ENCODE peak calls at places on chromosome 12, in eight cellular contexts. P is 8988T, G is SJSA1, R is NCI-H1092, C is GM04504, J is astrocyte of the spinal cord, V is AG10803, K is AG08395. F is an unnamed sample.

GRCh38 chr12:3827301-3828000 is 45.7 kb downstream of the PARP11 start:
- DNase-seq in K (no peak), J (no peak), R (no peak), C (no peak), G (no peak), V (no peak), P (no peak), F (no peak)

GRCh38 chr12:6697584-6698351 is 2.8 kb downstream of the PIANP start:
- DNase-seq in P (peak; percentile 81), J (peak; percentile 45), K (peak; percentile 88), G (peak; percentile 52), R (no peak), V (peak; percentile 62), C (peak; percentile 42), F (no peak)

GRCh38 chr12:103806807-103807206 is 34.2 kb downstream of the NT5DC3 start:
- DNase-seq in P (no peak), J (no peak), G (no peak), V (no peak), K (no peak), R (no peak), C (no peak), F (no peak)

GRCh38 chr12:131827961-131828534 is at the start of gene MMP17:
- DNase-seq in G (no peak), P (no peak), J (peak; percentile 47), R (no peak), V (peak; percentile 68), K (peak; percentile 67), C (no peak), F (peak; percentile 67)

GRCh38 chr12:80580254-80580653 is 127.2 kb upstream of the MYF6 start:
- DNase-seq in G (peak; percentile 90), K (peak; percentile 77), J (peak; percentile 96), V (peak; percentile 92), C (peak; percentile 82), P (no peak), R (no peak), F (no peak)

GRCh38 chr12:52789637-52790426 is 6.1 kb downstream of the KRT3 start:
- DNase-seq in P (no peak), K (no peak), C (no peak), J (no peak), V (no peak), G (peak; percentile 80), R (no peak), F (no peak)

GRCh38 chr12:82415402-82415801 is 57.1 kb downstream of the METTL25 start:
- DNase-seq in R (no peak), K (peak; percentile 2), C (peak; percentile 23), P (no peak), J (peak; percentile 52), V (peak; percentile 26), G (no peak), F (no peak)

GRCh38 chr12:102061096-102061555 is 665 bp downstream of the WASHC3 start:
- DNase-seq in K (no peak), P (no peak), V (peak; percentile 5), R (no peak), J (peak; percentile 1), G (no peak), C (no peak), F (no peak)

GRCh38 chr12:21547437-21547836 is 21.3 kb downstream of the SPX start:
- DNase-seq in J (no peak), K (no peak), V (no peak), G (no peak), C (no peak), P (no peak), R (no peak), F (no peak)

GRCh38 chr12:112308652-112309051 is 73.6 kb downstream of the HECTD4 start:
- DNase-seq in J (no peak), V (no peak), P (no peak), C (no peak), K (no peak), G (no peak), R (no peak), F (no peak)

GRCh38 chr12:124742111-124742510 is 121.6 kb downstream of the SCARB1 start:
- DNase-seq in P (no peak), C (no peak), V (no peak), G (no peak), R (peak; percentile 28), K (no peak), J (no peak), F (no peak)

GRCh38 chr12:102874819-102875218 is 42.2 kb downstream of the PAH start:
- DNase-seq in C (no peak), J (no peak), K (no peak), V (no peak), P (no peak), R (no peak), G (no peak), F (no peak)

GRCh38 chr12:79374543-79374942 is 316.2 kb downstream of the PAWR start:
- DNase-seq in J (no peak), P (no peak), R (no peak), K (no peak), V (peak; percentile 4), C (no peak), G (no peak), F (no peak)

GRCh38 chr12:101969-102878 is 35.7 kb downstream of the IQSEC3 start:
- DNase-seq in R (peak; percentile 17), K (no peak), J (no peak), C (no peak), G (no peak), P (no peak), V (no peak), F (no peak)

GRCh38 chr12:48815281-48816110 is 2.8 kb upstream of the CACNB3 start:
- DNase-seq in C (peak; percentile 67), G (no peak), P (peak; percentile 62), J (peak; percentile 83), V (peak; percentile 77), K (peak; percentile 83), R (peak; percentile 54), F (peak; percentile 87)

GRCh38 chr12:47725893-47726292 is 603 bp upstream of the ENDOU start:
- DNase-seq in G (peak; percentile 27), P (no peak), R (no peak), V (peak; percentile 84), K (peak; percentile 92), C (peak; percentile 67), J (peak; percentile 66), F (no peak)

GRCh38 chr12:122327494-122328385 is 61.4 kb upstream of the VPS33A start:
- DNase-seq in V (no peak), R (no peak), G (no peak), P (no peak), J (no peak), C (no peak), K (no peak), F (no peak)

GRCh38 chr12:26245175-26245942 is 50.0 kb downstream of the SSPN start:
- DNase-seq in J (no peak), C (no peak), K (no peak), P (no peak), G (no peak), V (no peak), R (no peak), F (no peak)

GRCh38 chr12:12441051-12441807 is 84.4 kb downstream of the BORCS5 start:
- DNase-seq in V (no peak), R (peak; percentile 93), J (no peak), G (no peak), C (no peak), P (no peak), K (no peak), F (no peak)

GRCh38 chr12:84756961-84757360 is 155.6 kb downstream of the SLC6A15 start:
- DNase-seq in P (no peak), V (peak; percentile 87), G (peak; percentile 1), K (peak; percentile 78), R (no peak), J (peak; percentile 51), C (peak; percentile 50), F (no peak)

GRCh38 chr12:33041562-33041961 is 145.0 kb upstream of the PKP2 start:
- DNase-seq in G (no peak), J (no peak), R (no peak), V (no peak), C (no peak), K (no peak), P (no peak), F (no peak)

GRCh38 chr12:74111688-74112360 is 425.8 kb upstream of the ATXN7L3B start:
- DNase-seq in C (no peak), K (no peak), R (no peak), V (no peak), P (no peak), J (peak; percentile 46), G (no peak), F (no peak)

GRCh38 chr12:130706885-130707570 is 9.1 kb downstream of the RIMBP2 start:
- DNase-seq in R (no peak), P (no peak), V (no peak), G (no peak), C (no peak), K (no peak), J (no peak), F (peak; percentile 41)

GRCh38 chr12:64194333-64195149 is 27.6 kb downstream of the KICS2 start:
- DNase-seq in V (no peak), P (no peak), K (no peak), C (no peak), J (peak; percentile 60), G (no peak), R (no peak), F (no peak)

GRCh38 chr12:8692573-8692972 is 5.2 kb upstream of the RIMKLB start:
- DNase-seq in P (no peak), R (peak; percentile 70), J (peak; percentile 76), V (peak; percentile 18), G (no peak), K (no peak), C (no peak), F (no peak)

GRCh38 chr12:87670448-87670847 is 358.8 kb downstream of the C12orf50 start:
- DNase-seq in P (no peak), J (no peak), G (no peak), R (no peak), C (no peak), V (no peak), K (no peak), F (no peak)

GRCh38 chr12:2669560-2669959 is 125.2 kb upstream of the FKBP4 start:
- DNase-seq in G (no peak), P (no peak), C (no peak), J (no peak), V (no peak), K (no peak), R (no peak), F (peak; percentile 41)

GRCh38 chr12:24754690-24755638 is 193.9 kb downstream of the BCAT1 start:
- DNase-seq in C (peak; percentile 23), J (peak; percentile 93), R (no peak), V (peak; percentile 77), K (peak; percentile 49), G (peak; percentile 86), P (no peak), F (no peak)

GRCh38 chr12:122001379-122002209 is 20.1 kb upstream of the BCL7A start:
- DNase-seq in R (no peak), K (no peak), V (no peak), G (no peak), C (no peak), J (no peak), P (no peak), F (no peak)

GRCh38 chr12:88298761-88299242 is 156.7 kb downstream of the TMTC3 start:
- DNase-seq in J (peak; percentile 88), C (peak; percentile 59), K (peak; percentile 18), P (no peak), V (peak; percentile 86), G (peak; percentile 56), R (no peak), F (no peak)

GRCh38 chr12:13128291-13129000 is 25.0 kb upstream of the GSG1 start:
- DNase-seq in V (peak; percentile 27), J (no peak), C (peak; percentile 53), P (no peak), R (no peak), K (no peak), G (no peak), F (no peak)

GRCh38 chr12:70415987-70416386 is 49.9 kb downstream of the KCNMB4 start:
- DNase-seq in J (no peak), R (no peak), V (no peak), P (no peak), K (no peak), G (no peak), C (no peak), F (no peak)

GRCh38 chr12:116818341-116818856 is 62.8 kb downstream of the HRK start:
- DNase-seq in R (peak; percentile 0), G (no peak), C (no peak), J (no peak), P (no peak), K (peak; percentile 14), V (peak; percentile 16), F (no peak)

GRCh38 chr12:55847603-55848329 is 5.0 kb upstream of the MMP19 start:
- DNase-seq in P (no peak), C (peak; percentile 98), J (peak; percentile 99), R (no peak), G (peak; percentile 84), V (peak; percentile 100), K (peak; percentile 94), F (peak; percentile 97)

F was measured in coronary artery.